ENCODE peak calls at places on chromosome 1, in seven cellular contexts. R, J, X, L, E, G and W are unnamed samples.

GRCh38 chr1:93416183-93416582 is 31.7 kb upstream of the FNBP1L start:
- DNase-seq in R (no peak), J (no peak), X (no peak), L (no peak), E (no peak), G (no peak), W (no peak)

GRCh38 chr1:212981571-212982328 is 31.4 kb downstream of the VASH2 start:
- DNase-seq in R (no peak), J (no peak), X (peak), L (no peak), E (no peak), G (no peak), W (no peak)

GRCh38 chr1:47443530-47444316 is 5.9 kb downstream of the FOXD2 start:
- DNase-seq in R (no peak), J (no peak), X (no peak), L (no peak), E (no peak), G (no peak), W (no peak)

GRCh38 chr1:185478878-185479277 is 161.8 kb upstream of the IVNS1ABP start:
- DNase-seq in R (no peak), J (no peak), X (no peak), L (no peak), E (no peak), G (no peak), W (no peak)

GRCh38 chr1:116330342-116330652 is 42.7 kb upstream of the ATP1A1 start:
- DNase-seq in R (no peak), J (no peak), X (no peak), L (no peak), E (no peak), G (no peak), W (no peak)

GRCh38 chr1:26363549-26364448 is 8.8 kb downstream of the ZNF683 start:
- DNase-seq in R (peak), J (peak), X (peak), L (peak), E (peak), G (peak), W (peak)

GRCh38 chr1:22447581-22448215 is 4.0 kb upstream of the ZBTB40 start:
- DNase-seq in R (peak), J (peak), X (no peak), L (peak), E (peak), G (no peak), W (peak)

GRCh38 chr1:171220551-171221175 is 27.6 kb upstream of the FMO1 start:
- DNase-seq in R (peak), J (no peak), X (no peak), L (peak), E (peak), G (peak), W (no peak)

GRCh38 chr1:175822575-175822974 is 79.2 kb upstream of the TNR start:
- DNase-seq in R (peak), J (no peak), X (no peak), L (peak), E (peak), G (no peak), W (no peak)

GRCh38 chr1:151069103-151069486 is 1.5 kb upstream of the GABPB2 start:
- DNase-seq in R (no peak), J (no peak), X (no peak), L (no peak), E (no peak), G (no peak), W (no peak)

GRCh38 chr1:151067185-151067584 is 3.4 kb upstream of the GABPB2 start:
- DNase-seq in R (no peak), J (no peak), X (no peak), L (no peak), E (no peak), G (no peak), W (no peak)

GRCh38 chr1:151072224-151072623 is 1.7 kb downstream of the GABPB2 start:
- DNase-seq in R (no peak), J (no peak), X (no peak), L (no peak), E (no peak), G (no peak), W (no peak)
- TF ChIP-seq CTCF in R (no peak), J (no peak), X (no peak), L (no peak), E (no peak), G (no peak), W (no peak)

GRCh38 chr1:199843856-199844255 is 183.7 kb upstream of the NR5A2 start:
- DNase-seq in R (peak), J (no peak), X (no peak), L (peak), E (no peak), G (no peak), W (no peak)

GRCh38 chr1:199851453-199851852 is 176.1 kb upstream of the NR5A2 start:
- DNase-seq in R (no peak), J (no peak), X (no peak), L (no peak), E (peak), G (no peak), W (no peak)

GRCh38 chr1:199847021-199847420 is 180.5 kb upstream of the NR5A2 start:
- DNase-seq in R (no peak), J (no peak), X (no peak), L (no peak), E (no peak), G (no peak), W (no peak)
- TF ChIP-seq CTCF in R (no peak), J (no peak), X (no peak), L (no peak), E (no peak), G (no peak), W (no peak)

GRCh38 chr1:240455228-240455821 is 156.6 kb downstream of the GREM2 start:
- DNase-seq in R (no peak), J (no peak), X (no peak), L (peak), E (peak), G (no peak), W (no peak)
- TF ChIP-seq CTCF in R (peak), J (peak), X (peak), L (peak), E (peak), G (peak), W (peak)

DNA sequence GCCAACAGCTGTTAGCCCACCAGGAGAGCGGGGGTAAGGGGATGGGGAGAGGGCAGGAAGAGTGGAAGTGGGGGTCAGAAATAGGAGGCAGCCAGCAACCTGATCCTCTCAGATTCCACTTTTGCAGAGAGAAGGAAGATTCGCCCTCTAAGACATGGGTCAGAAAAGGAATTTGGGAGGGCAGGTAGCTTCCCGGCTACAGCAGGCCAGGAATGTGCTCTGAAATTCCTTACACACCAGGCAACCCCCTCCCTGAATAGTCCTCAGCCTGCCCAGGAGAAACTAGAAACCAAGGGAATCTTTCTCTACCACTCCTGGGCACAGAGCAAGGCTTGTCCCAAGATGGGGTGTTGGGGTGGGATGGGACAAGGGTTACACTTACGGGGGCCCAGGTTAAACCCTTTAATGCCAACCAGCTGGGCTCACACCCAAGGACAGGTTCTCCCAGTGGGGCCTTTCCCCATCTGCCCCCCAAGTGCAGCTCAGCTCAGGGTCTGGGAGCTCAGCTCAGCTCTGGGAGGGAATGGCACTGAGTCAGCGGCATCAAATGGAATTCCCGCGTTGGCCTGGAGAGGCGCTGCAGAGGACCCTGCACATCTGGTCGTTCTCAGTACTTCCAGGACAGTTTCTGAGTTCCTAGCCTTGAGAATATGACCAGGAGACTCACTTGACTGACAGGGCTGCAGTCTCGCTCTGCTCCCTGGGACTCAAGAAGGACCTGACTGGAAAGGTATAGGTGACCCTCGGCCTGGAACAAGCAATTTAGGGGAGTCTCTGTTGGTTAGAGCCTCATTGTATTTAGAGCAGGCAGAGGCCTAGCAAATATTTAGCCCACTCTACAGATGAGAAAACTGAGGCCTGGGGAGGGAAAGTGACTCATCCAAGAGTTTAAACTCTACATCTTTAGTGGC is 761 bp downstream of the TNNT2 start:
- DNase-seq in R (peak), J (peak), X (no peak), L (peak), E (peak), G (peak), W (peak)
- TF ChIP-seq CTCF in R (peak), J (peak), X (peak), L (peak), E (peak), G (peak), W (peak)

DNA sequence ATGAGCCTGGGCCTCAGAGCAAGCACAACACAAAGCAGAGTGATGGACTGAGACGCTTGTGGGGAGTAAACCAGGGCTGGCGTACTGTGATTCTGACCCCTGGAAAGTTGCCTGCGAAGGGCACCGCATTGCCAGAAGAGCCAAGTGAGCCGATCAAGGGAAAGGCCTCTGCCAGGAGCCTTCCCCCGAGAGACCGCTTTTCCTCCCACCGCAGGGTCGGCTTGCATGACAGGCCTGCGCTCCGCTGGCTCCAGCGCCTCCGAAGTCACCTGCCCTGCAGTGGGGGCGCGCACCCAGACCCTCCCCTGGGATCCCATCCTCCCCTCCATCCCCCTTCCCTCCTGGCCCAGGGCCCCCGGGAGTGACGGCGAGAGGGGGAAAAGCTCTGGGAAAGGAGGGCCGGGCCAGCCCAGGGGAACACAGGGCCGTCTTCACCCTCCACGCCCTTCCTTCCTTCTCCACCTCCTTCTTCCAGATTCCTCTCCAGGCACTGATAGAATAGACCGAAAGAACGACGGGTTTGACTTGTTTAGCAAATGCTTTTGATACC is 165.0 kb downstream of the TRIM33 start:
- DNase-seq in R (no peak), J (peak), X (peak), L (peak), E (peak), G (peak), W (peak)
- TF ChIP-seq CTCF in R (no peak), J (no peak), X (no peak), L (no peak), E (no peak), G (no peak), W (no peak)

GRCh38 chr1:53837924-53838653 is at the start of gene NDC1:
- DNase-seq in R (peak), J (peak), X (peak), L (peak), E (peak), G (peak), W (peak)
- TF ChIP-seq CTCF in R (no peak), J (no peak), X (no peak), L (no peak), E (no peak), G (peak), W (no peak)

GRCh38 chr1:53727461-53727860 is 11.5 kb downstream of the GLIS1 start:
- DNase-seq in R (no peak), J (no peak), X (no peak), L (no peak), E (no peak), G (no peak), W (no peak)

GRCh38 chr1:53728196-53728595 is 10.8 kb downstream of the GLIS1 start:
- DNase-seq in R (no peak), J (no peak), X (no peak), L (no peak), E (no peak), G (no peak), W (no peak)

GRCh38 chr1:53722025-53722424 is 16.9 kb downstream of the GLIS1 start:
- DNase-seq in R (no peak), J (no peak), X (no peak), L (no peak), E (peak), G (no peak), W (no peak)

GRCh38 chr1:53726009-53726600 is 12.9 kb downstream of the GLIS1 start:
- DNase-seq in R (no peak), J (no peak), X (no peak), L (no peak), E (no peak), G (no peak), W (no peak)

GRCh38 chr1:53725238-53725689 is 13.7 kb downstream of the GLIS1 start:
- DNase-seq in R (peak), J (no peak), X (no peak), L (peak), E (no peak), G (no peak), W (peak)
- TF ChIP-seq CTCF in R (peak), J (no peak), X (no peak), L (no peak), E (no peak), G (no peak), W (peak)

GRCh38 chr1:30379684-30380624 is 343.4 kb downstream of the MATN1 start:
- DNase-seq in R (peak), J (peak), X (no peak), L (peak), E (peak), G (peak), W (peak)

GRCh38 chr1:30381266-30381665 is 342.1 kb downstream of the MATN1 start:
- DNase-seq in R (no peak), J (no peak), X (no peak), L (no peak), E (no peak), G (no peak), W (no peak)

GRCh38 chr1:30381671-30382365 is 341.6 kb downstream of the MATN1 start:
- DNase-seq in R (no peak), J (no peak), X (no peak), L (no peak), E (no peak), G (no peak), W (no peak)

GRCh38 chr1:30378991-30379581 is 344.3 kb downstream of the MATN1 start:
- DNase-seq in R (peak), J (no peak), X (no peak), L (peak), E (peak), G (peak), W (peak)

GRCh38 chr1:30380625-30380984 is 342.8 kb downstream of the MATN1 start:
- DNase-seq in R (no peak), J (no peak), X (no peak), L (no peak), E (no peak), G (no peak), W (no peak)
- TF ChIP-seq CTCF in R (no peak), J (no peak), X (no peak), L (no peak), E (no peak), G (peak), W (no peak)

GRCh38 chr1:202310071-202310725 is 31.5 kb downstream of the UBE2T start:
- DNase-seq in R (no peak), J (no peak), X (no peak), L (no peak), E (no peak), G (no peak), W (no peak)

GRCh38 chr1:202304370-202304769 is 37.4 kb downstream of the UBE2T start:
- DNase-seq in R (no peak), J (no peak), X (no peak), L (no peak), E (no peak), G (no peak), W (peak)

GRCh38 chr1:202305168-202305567 is 36.6 kb downstream of the UBE2T start:
- DNase-seq in R (no peak), J (no peak), X (no peak), L (no peak), E (no peak), G (no peak), W (no peak)

GRCh38 chr1:202310746-202311145 is 31.0 kb downstream of the UBE2T start:
- DNase-seq in R (no peak), J (no peak), X (no peak), L (no peak), E (no peak), G (no peak), W (no peak)

DNA sequence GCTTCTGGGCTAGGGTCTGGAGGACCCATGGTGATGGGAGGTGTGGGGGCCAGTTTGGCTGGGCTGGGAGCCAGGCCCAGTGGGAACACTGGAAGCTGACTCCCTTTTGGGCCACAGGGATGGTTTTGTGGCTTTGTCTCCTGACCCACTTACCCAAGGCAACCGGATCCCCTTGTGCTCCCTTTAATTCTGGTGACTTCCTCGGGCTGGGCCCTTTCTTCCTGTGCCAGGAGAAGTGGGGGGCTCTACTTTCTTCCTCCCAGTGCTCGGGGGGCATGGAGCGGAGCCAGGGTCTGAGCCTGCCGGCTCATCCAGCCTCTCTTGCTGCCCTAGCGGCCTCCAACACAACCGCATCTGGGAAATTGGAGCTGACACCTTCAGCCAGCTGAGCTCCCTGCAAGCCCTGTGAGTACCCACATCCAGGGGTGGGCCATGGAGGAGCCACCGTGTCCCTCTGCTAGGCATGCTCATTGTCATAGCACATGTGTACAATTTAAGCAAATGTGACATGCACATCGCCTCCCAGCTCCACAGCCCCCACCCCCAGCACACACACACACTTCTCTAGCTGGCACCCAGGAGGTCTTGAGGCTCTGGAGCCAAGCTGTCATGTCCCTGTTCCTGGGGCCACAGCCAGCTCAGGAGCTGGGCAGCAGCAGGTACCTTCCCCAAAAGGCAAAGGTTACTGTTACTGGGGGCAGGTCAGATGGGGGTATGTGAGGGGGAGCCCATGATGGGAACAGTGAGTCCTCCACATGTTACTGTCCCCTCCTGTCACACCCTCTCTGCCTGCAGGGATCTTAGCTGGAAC is 35.0 kb downstream of the UBE2T start:
- DNase-seq in R (no peak), J (no peak), X (no peak), L (no peak), E (no peak), G (no peak), W (no peak)
- TF ChIP-seq CTCF in R (no peak), J (no peak), X (no peak), L (no peak), E (no peak), G (no peak), W (no peak)

GRCh38 chr1:181392133-181392532 is 91.2 kb upstream of the CACNA1E start:
- DNase-seq in R (no peak), J (no peak), X (no peak), L (no peak), E (no peak), G (no peak), W (no peak)

GRCh38 chr1:181394766-181395165 is 88.6 kb upstream of the CACNA1E start:
- DNase-seq in R (no peak), J (no peak), X (no peak), L (no peak), E (no peak), G (no peak), W (no peak)

GRCh38 chr1:181390350-181391080 is 92.8 kb upstream of the CACNA1E start:
- DNase-seq in R (no peak), J (no peak), X (no peak), L (no peak), E (no peak), G (no peak), W (no peak)

GRCh38 chr1:181392613-181393170 is 90.6 kb upstream of the CACNA1E start:
- DNase-seq in R (no peak), J (no peak), X (no peak), L (peak), E (peak), G (no peak), W (no peak)

DNA sequence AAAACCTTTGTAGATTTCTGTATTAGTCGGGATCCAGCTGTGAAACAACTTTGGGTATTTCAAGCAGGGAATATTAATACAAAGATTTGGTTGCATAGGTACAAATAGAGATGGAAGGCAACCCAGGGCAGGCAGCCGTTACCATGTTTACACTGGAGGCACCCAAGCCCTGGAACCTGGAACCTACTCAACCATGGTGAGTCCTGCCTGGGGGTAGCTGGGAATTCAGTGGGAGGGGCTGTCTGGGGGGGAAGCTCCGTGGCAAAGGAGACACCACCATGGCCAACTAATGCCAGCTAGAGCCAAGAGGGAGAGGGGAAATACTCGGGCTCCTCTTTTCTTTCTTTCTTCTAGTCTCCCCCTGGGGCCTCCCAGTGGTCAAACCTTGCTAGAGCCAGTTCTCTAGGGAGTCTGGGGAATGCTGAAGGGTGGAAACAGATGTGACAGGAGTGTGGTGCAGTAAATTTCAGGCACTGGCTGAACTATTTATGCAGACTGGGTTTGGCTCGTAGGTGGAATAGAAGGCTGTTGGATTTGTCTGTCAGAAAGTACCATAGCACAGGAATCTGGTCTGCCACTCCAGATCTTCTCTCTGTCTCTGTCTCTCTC is 91.9 kb upstream of the CACNA1E start:
- DNase-seq in R (no peak), J (no peak), X (no peak), L (no peak), E (no peak), G (no peak), W (no peak)
- TF ChIP-seq CTCF in R (no peak), J (no peak), X (no peak), L (no peak), E (no peak), G (peak), W (peak)